ENCODE peak calls at places on chromosome 4, in four cellular contexts. K, E, J and Q are unnamed samples.

GRCh38 chr4:77095101-77095826 is 19.5 kb upstream of the CCNI start:
- DNase-seq in K (peak; percentile 76), E (peak; percentile 77), J (peak; percentile 67), Q (peak; percentile 63)

GRCh38 chr4:48046059-48046458 is 29.5 kb downstream of the NIPAL1 start:
- DNase-seq in K (no peak), E (no peak), J (no peak), Q (no peak)

GRCh38 chr4:15457401-15458201 is 12.1 kb upstream of the CC2D2A start:
- DNase-seq in K (no peak), E (no peak), J (no peak), Q (no peak)

GRCh38 chr4:39732728-39733127 is 34.8 kb downstream of the UBE2K start:
- DNase-seq in K (no peak), E (no peak), J (no peak), Q (no peak)

GRCh38 chr4:1969928-1970723 is 38.6 kb downstream of the NELFA start:
- DNase-seq in K (no peak), E (no peak), J (no peak), Q (no peak)

GRCh38 chr4:129862461-129862860 is 766.5 kb downstream of the C4orf33 start:
- DNase-seq in K (no peak), E (no peak), J (no peak), Q (no peak)

GRCh38 chr4:73007526-73008100 is 61.9 kb downstream of the COX18 start:
- DNase-seq in K (no peak), E (no peak), J (no peak), Q (no peak)

GRCh38 chr4:185716008-185716976 is 95.7 kb downstream of the SORBS2 start:
- DNase-seq in K (no peak), E (no peak), J (no peak), Q (no peak)

GRCh38 chr4:1246901-1247810 is 1.8 kb downstream of the CTBP1 start:
- DNase-seq in K (no peak), E (peak; percentile 18), J (no peak), Q (no peak)

GRCh38 chr4:40721730-40722171 is 28.0 kb upstream of the NSUN7 start:
- DNase-seq in K (no peak), E (no peak), J (no peak), Q (no peak)

GRCh38 chr4:94957030-94957429 is 199.3 kb downstream of the BMPR1B start:
- DNase-seq in K (no peak), E (no peak), J (no peak), Q (no peak)

GRCh38 chr4:1477045-1477905 is 71.0 kb upstream of the NKX1-1 start:
- DNase-seq in K (no peak), E (peak; percentile 8), J (no peak), Q (no peak)